ENCODE peak calls at places on chromosomes 16 and 17, in five cellular contexts. Z is RWPE1, N is body of pancreas, S is breast epithelium, V is adrenal gland. D is an unnamed sample.

GRCh38 chr17:20955437-20956323 is 87.1 kb downstream of the USP22 start:
- DNase-seq in Z (no peak), S (no peak), N (no peak), V (no peak), D (no peak)

GRCh38 chr17:19663097-19663496 is 14.5 kb downstream of the ALDH3A2 start:
- DNase-seq in Z (no peak), V (no peak), S (no peak), N (no peak), D (no peak)

GRCh38 chr17:62630365-62631085 is 3.1 kb downstream of the MRC2 start:
- DNase-seq in V (no peak), N (no peak), S (no peak), Z (no peak), D (no peak)

GRCh38 chr17:30808785-30809286 is 15.7 kb downstream of the CRLF3 start:
- DNase-seq in S (no peak), Z (no peak), V (no peak), N (no peak), D (no peak)

GRCh38 chr16:3115561-3115960 is 3.2 kb downstream of the ZNF205 start:
- DNase-seq in V (no peak), N (no peak), S (no peak), Z (no peak), D (no peak)

GRCh38 chr17:3834811-3835210 is 11.2 kb downstream of the NCBP3 start:
- DNase-seq in Z (no peak), S (no peak), V (no peak), N (no peak), D (no peak)

GRCh38 chr16:8758022-8758421 is 39.4 kb downstream of the TMEM186 start:
- DNase-seq in N (no peak), S (no peak), V (no peak), Z (no peak), D (no peak)

GRCh38 chr16:9523994-9524393 is 432.6 kb downstream of the HAPSTR1 start:
- DNase-seq in V (no peak), Z (no peak), S (no peak), N (no peak), D (no peak)

GRCh38 chr16:67393111-67393789 is at the start of gene TPPP3:
- DNase-seq in V (peak; percentile 80), Z (peak; percentile 44), N (peak; percentile 90), S (peak; percentile 78), D (peak; percentile 78)

GRCh38 chr16:79168321-79168720 is 432.2 kb downstream of the MAF start:
- DNase-seq in S (no peak), N (no peak), V (no peak), Z (no peak), D (no peak)

GRCh38 chr16:67326472-67327309 is at the start of the genes KCTD19 and LRRC36:
- DNase-seq in Z (no peak), N (peak; percentile 79), V (peak; percentile 51), S (no peak), D (no peak)

GRCh38 chr16:83970430-83970815 is 2.4 kb downstream of the NECAB2 start:
- DNase-seq in V (no peak), N (no peak), Z (no peak), S (no peak), D (no peak)

GRCh38 chr16:80610489-80611156 is 69.8 kb downstream of the DYNLRB2 start:
- DNase-seq in Z (no peak), V (no peak), S (peak; percentile 29), N (no peak), D (no peak)

GRCh38 chr16:47578573-47578972 is 117.4 kb downstream of the PHKB start:
- DNase-seq in N (no peak), S (no peak), V (no peak), Z (peak; percentile 16), D (no peak)

GRCh38 chr17:43467981-43468541 is 15.7 kb upstream of the DHX8 start:
- DNase-seq in V (peak; percentile 26), S (no peak), N (no peak), Z (peak; percentile 54), D (no peak)

GRCh38 chr17:1362065-1362848 is 37.8 kb downstream of the YWHAE start:
- DNase-seq in S (no peak), Z (no peak), N (no peak), V (no peak), D (no peak)

GRCh38 chr17:73091410-73091769 is 1.1 kb downstream of the SLC39A11 start:
- DNase-seq in N (no peak), V (no peak), S (no peak), Z (no peak), D (no peak)

GRCh38 chr17:80539022-80539421 is 5.6 kb upstream of the RPTOR start:
- DNase-seq in S (no peak), V (no peak), Z (no peak), N (no peak), D (no peak)

GRCh38 chr17:1005361-1005946 is 8.5 kb downstream of the TIMM22 start:
- DNase-seq in V (peak; percentile 89), N (peak; percentile 88), Z (no peak), S (peak; percentile 58), D (no peak)

GRCh38 chr16:81429045-81429521 is 15.5 kb upstream of the CMIP start:
- DNase-seq in Z (peak; percentile 41), V (peak; percentile 77), N (peak; percentile 81), S (no peak), D (no peak)

GRCh38 chr17:16617481-16618060 is 36.1 kb downstream of the ZNF624 start:
- DNase-seq in S (no peak), V (no peak), Z (no peak), N (no peak), D (no peak)
- H3K27ac ChIP-seq in S (no peak overlapping the region), V (no peak overlapping the region), Z (no peak overlapping the region), N (no peak overlapping the region), D (no peak overlapping the region)

GRCh38 chr16:70473446-70474319 is 19.3 kb downstream of the FCSK start:
- DNase-seq in S (no peak), V (no peak), Z (no peak), N (no peak), D (no peak)
- TF ChIP-seq CTCF in S (no peak), V (no peak), Z (no peak), N (no peak), D (no peak)

GRCh38 chr17:78343099-78343432 is 16.8 kb downstream of the SOCS3 start:
- DNase-seq in S (no peak), V (peak; percentile 78), N (peak; percentile 42), Z (peak; percentile 57), D (no peak)
- H3K27ac ChIP-seq in S (peak overlapping the region; percentile 98), V (peak overlapping the region; percentile 81), N (peak overlapping the region; percentile 88), Z (peak overlapping the region; percentile 98), D (peak overlapping the region; percentile 98)

GRCh38 chr17:7214300-7215135 is 5.1 kb downstream of the DLG4 start:
- DNase-seq in V (peak; percentile 97), N (peak; percentile 96), Z (peak; percentile 98), S (peak; percentile 98), D (peak; percentile 96)
- TF ChIP-seq CTCF in V (peak; percentile 22), N (no peak), Z (peak; percentile 60), S (no peak), D (no peak)

D was measured in tibial nerve.